ENCODE peak calls at places on chromosome 19, in nine cellular contexts. F, T, Y, A, C, V, G, Q and Z are unnamed samples.

GRCh38 chr19:17041994-17042393 is 15.4 kb upstream of the CPAMD8 start:
- DNase-seq in F (peak), T (no peak), Y (no peak), A (no peak), C (no peak), V (no peak), G (peak), Q (no peak), Z (no peak)

GRCh38 chr19:29320076-29320475 is 107.1 kb upstream of the UQCRFS1 start:
- DNase-seq in F (no peak), T (no peak), Y (peak), A (no peak), C (no peak), V (no peak), G (no peak), Q (no peak), Z (no peak)

GRCh38 chr19:2328401-2329161 is at the start of the genes LSM7 and SPPL2B:
- DNase-seq in F (peak), T (peak), Y (peak), A (peak), C (peak), V (peak), G (peak), Q (peak), Z (peak)

GRCh38 chr19:33798701-33799111 is 2.0 kb downstream of the KCTD15 start:
- DNase-seq in F (peak), T (no peak), Y (no peak), A (peak), C (no peak), V (no peak), G (no peak), Q (no peak), Z (no peak)

GRCh38 chr19:49255674-49256073 is 69.3 kb downstream of the SLC6A16 start:
- DNase-seq in F (no peak), T (no peak), Y (peak), A (no peak), C (no peak), V (no peak), G (peak), Q (no peak), Z (no peak)

GRCh38 chr19:17997969-17998826 is 9.8 kb upstream of the ARRDC2 start:
- DNase-seq in F (peak), T (no peak), Y (no peak), A (peak), C (no peak), V (no peak), G (no peak), Q (no peak), Z (no peak)

GRCh38 chr19:45947926-45948325 is 25.7 kb downstream of the NOVA2 start:
- DNase-seq in F (no peak), T (no peak), Y (no peak), A (no peak), C (no peak), V (no peak), G (no peak), Q (no peak), Z (no peak)

GRCh38 chr19:2154587-2155075 is 3.3 kb upstream of the AP3D1 start:
- DNase-seq in F (no peak), T (peak), Y (no peak), A (no peak), C (no peak), V (no peak), G (no peak), Q (no peak), Z (no peak)

GRCh38 chr19:33472696-33473624 is 48.6 kb downstream of the PEPD start:
- DNase-seq in F (peak), T (peak), Y (peak), A (no peak), C (no peak), V (peak), G (no peak), Q (no peak), Z (no peak)

GRCh38 chr19:49200238-49200862 is 42.8 kb downstream of the TRPM4 start:
- DNase-seq in F (no peak), T (peak), Y (no peak), A (no peak), C (no peak), V (no peak), G (no peak), Q (peak), Z (no peak)

GRCh38 chr19:33306853-33307792 is 4.8 kb upstream of the CEBPA start:
- DNase-seq in F (no peak), T (no peak), Y (peak), A (no peak), C (no peak), V (no peak), G (no peak), Q (no peak), Z (no peak)

GRCh38 chr19:4910594-4911273 is 1.4 kb downstream of the UHRF1 start:
- DNase-seq in F (peak), T (no peak), Y (no peak), A (peak), C (no peak), V (peak), G (no peak), Q (peak), Z (no peak)